ENCODE peak calls at places on chromosomes 11 and 22, in four cellular contexts. K is body of pancreas, O is A549, J is HS-5. R is an unnamed sample.

GRCh38 chr11:62013266-62014157 is 46.1 kb upstream of the FTH1 start:
- DNase-seq in O (peak), J (no peak), K (no peak), R (peak)

GRCh38 chr11:72613977-72614376 is 60.2 kb downstream of the PDE2A start:
- DNase-seq in J (no peak), O (no peak), K (no peak), R (no peak)

GRCh38 chr11:95231881-95232605 is 1.0 kb upstream of the SESN3 start:
- DNase-seq in O (no peak), K (peak), J (no peak), R (peak)

GRCh38 chr11:35549787-35550186 is 24.4 kb upstream of the PAMR1 start:
- DNase-seq in J (peak), K (no peak), O (peak), R (peak)

GRCh38 chr11:2583605-2583958 is 116.2 kb downstream of the KCNQ1OT1 start:
- DNase-seq in J (no peak), K (no peak), O (no peak), R (peak)

GRCh38 chr11:73478737-73479347 is 102.6 kb downstream of the RELT start:
- DNase-seq in J (no peak), O (peak), K (no peak), R (no peak)

GRCh38 chr22:32661296-32661695 is 140.2 kb upstream of the TIMP3 start:
- DNase-seq in O (no peak), J (peak), K (no peak), R (peak)

GRCh38 chr22:30234786-30235470 is 11.6 kb downstream of the LIF start:
- DNase-seq in K (peak), O (no peak), J (no peak), R (peak)

GRCh38 chr11:59511675-59512074 is 336 bp downstream of the OR4D9 start:
- DNase-seq in O (no peak), J (no peak), K (no peak), R (no peak)

GRCh38 chr22:27150530-27150909 is 493.1 kb downstream of the MIAT start:
- DNase-seq in J (no peak), K (no peak), O (no peak), R (no peak)

GRCh38 chr11:48164836-48165235 is 51.8 kb upstream of the OR4B1 start:
- DNase-seq in J (no peak), K (no peak), O (no peak), R (no peak)

GRCh38 chr11:1117970-1118369 is 39.8 kb upstream of the MUC5AC start:
- DNase-seq in O (no peak), K (peak), J (no peak), R (no peak)

GRCh38 chr11:83195176-83195531 is 1.6 kb downstream of the ANKRD42 start:
- DNase-seq in J (no peak), K (no peak), O (no peak), R (no peak)

GRCh38 chr11:91394718-91395414 is 829.8 kb upstream of the FAT3 start:
- DNase-seq in O (peak), J (no peak), K (peak), R (no peak)

R was measured in thyroid gland.